ENCODE peak calls at places on chromosome 6, in nine cellular contexts. H, I, Q, X, O, E, F, U and V are unnamed samples.

GRCh38 chr6:34095741-34096140 is 50.1 kb downstream of the GRM4 start:
- DNase-seq in F (no peak), X (no peak), Q (no peak), O (no peak), E (no peak), U (no peak), I (no peak), H (no peak), V (no peak)

GRCh38 chr6:42512498-42513042 is 51.3 kb upstream of the UBR2 start:
- DNase-seq in H (no peak), E (no peak), F (no peak), O (no peak), I (no peak), U (no peak), Q (no peak), X (no peak), V (no peak)

GRCh38 chr6:135932651-135933050 is 81.2 kb downstream of the PDE7B start:
- DNase-seq in U (no peak), Q (no peak), F (no peak), O (no peak), X (no peak), H (no peak), I (no peak), E (no peak), V (no peak)

GRCh38 chr6:157428418-157429202 is 47.6 kb downstream of the ZDHHC14 start:
- DNase-seq in U (no peak), O (no peak), I (no peak), F (no peak), Q (peak), H (no peak), X (no peak), E (no peak), V (no peak)

GRCh38 chr6:4028051-4028450 is 50.9 kb downstream of the FAM217A start:
- DNase-seq in I (no peak), Q (no peak), F (no peak), U (no peak), X (no peak), O (no peak), H (no peak), E (no peak), V (no peak)

GRCh38 chr6:139531148-139531547 is 156.7 kb upstream of the CITED2 start:
- DNase-seq in F (no peak), I (no peak), E (no peak), H (no peak), U (no peak), X (no peak), O (no peak), Q (no peak), V (no peak)

GRCh38 chr6:26597821-26598220 is 1.1 kb downstream of the ABT1 start:
- DNase-seq in E (no peak), X (no peak), I (no peak), U (no peak), O (no peak), H (no peak), Q (no peak), F (no peak), V (no peak)

GRCh38 chr6:53348436-53349208 is at the start of gene ELOVL5:
- DNase-seq in E (peak), Q (peak), X (peak), F (peak), O (peak), H (peak), I (peak), U (peak), V (peak)

GRCh38 chr6:167731216-167731615 is 95.5 kb upstream of the AFDN start:
- DNase-seq in Q (no peak), I (no peak), E (no peak), U (no peak), F (no peak), H (no peak), X (no peak), O (no peak), V (no peak)

GRCh38 chr6:98526465-98526864 is 307.9 kb upstream of the POU3F2 start:
- DNase-seq in X (no peak), U (no peak), H (no peak), O (no peak), Q (no peak), E (no peak), F (no peak), I (no peak), V (no peak)

GRCh38 chr6:43972915-43973304 is 154.3 kb downstream of the MRPL14 start:
- DNase-seq in U (peak), I (peak), E (no peak), H (peak), O (peak), X (no peak), Q (peak), F (peak), V (no peak)

GRCh38 chr6:3159805-3160781 is 2.7 kb upstream of the TUBB2A start:
- DNase-seq in E (no peak), I (no peak), F (no peak), X (no peak), U (peak), H (peak), Q (no peak), O (no peak), V (no peak)

GRCh38 chr6:88208736-88209135 is 42.6 kb upstream of the CNR1 start:
- DNase-seq in H (no peak), Q (no peak), I (no peak), X (no peak), O (no peak), U (no peak), E (no peak), F (no peak), V (no peak)
- TF ChIP-seq CTCF in H (no peak), Q (no peak), I (no peak), X (no peak), O (no peak), U (no peak), E (no peak), F (no peak), V (no peak)

DNA sequence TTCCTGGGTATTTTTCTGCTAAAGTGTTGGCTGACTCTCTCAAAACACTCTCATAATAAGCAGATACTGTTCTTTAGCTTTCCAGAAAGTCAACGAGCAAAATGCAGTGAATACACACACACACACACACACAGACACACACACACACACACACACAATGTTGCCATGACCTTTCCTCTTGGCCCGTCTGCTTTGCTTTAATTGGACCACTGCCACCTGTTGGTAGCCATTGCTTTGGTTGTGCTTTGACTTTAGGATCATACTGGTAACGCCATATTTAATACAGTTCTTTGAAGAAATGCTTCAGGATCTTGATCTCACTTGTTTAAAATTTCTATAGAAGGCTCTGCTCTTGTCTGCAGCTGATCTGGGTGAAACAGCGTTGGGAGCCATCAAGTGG is 4.4 kb downstream of the FIG4 start:
- DNase-seq in I (no peak), F (peak), H (no peak), U (no peak), E (no peak), X (no peak), O (no peak), Q (no peak), V (no peak)
- TF ChIP-seq CTCF in I (no peak), F (peak), H (no peak), U (no peak), E (peak), X (peak), O (no peak), Q (no peak), V (peak)

DNA sequence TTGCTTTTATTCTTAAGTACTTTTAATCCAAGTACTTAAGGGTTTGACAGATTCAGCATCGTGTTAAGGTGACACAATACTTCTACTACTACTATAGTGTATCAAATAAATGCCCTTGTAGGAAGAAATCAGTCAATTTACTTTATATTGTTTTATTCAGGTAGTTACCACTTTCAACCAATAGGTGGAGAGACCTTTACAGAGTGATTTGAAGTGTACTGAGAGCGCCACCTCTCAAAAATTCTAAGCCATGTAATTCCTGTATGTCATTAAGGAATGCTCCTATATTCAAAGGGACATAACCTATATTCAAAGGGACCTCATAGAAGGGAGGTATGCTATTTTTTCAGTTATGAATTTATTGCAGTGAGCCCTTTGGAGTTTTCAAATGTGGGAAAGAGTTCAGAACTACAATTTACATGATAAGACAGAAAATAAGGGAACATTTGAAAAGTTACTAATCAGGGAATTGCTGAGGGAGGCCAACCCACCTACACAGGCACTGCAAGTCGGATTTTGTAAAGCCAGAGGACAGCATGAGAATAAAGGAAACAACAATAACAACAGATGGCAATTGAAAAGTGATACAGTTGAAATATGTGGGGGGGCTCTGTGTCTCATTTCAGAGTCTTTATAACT is 955.6 kb downstream of the TBC1D32 start:
- DNase-seq in H (no peak), F (peak), Q (no peak), U (no peak), X (peak), E (no peak), I (no peak), O (no peak), V (peak)
- TF ChIP-seq CTCF in H (peak), F (peak), Q (peak), U (no peak), X (peak), E (peak), I (no peak), O (peak), V (peak)

GRCh38 chr6:87483929-87484328 is 11.2 kb downstream of the SLC35A1 start:
- DNase-seq in O (peak), H (no peak), F (no peak), X (no peak), Q (peak), E (peak), I (no peak), U (no peak), V (no peak)
- TF ChIP-seq CTCF in O (peak), H (no peak), F (no peak), X (no peak), Q (peak), E (peak), I (no peak), U (no peak), V (peak)

GRCh38 chr6:75301537-75301936 is 16.9 kb upstream of the TMEM30A start:
- DNase-seq in Q (no peak), E (no peak), X (no peak), F (no peak), O (no peak), H (no peak), U (no peak), I (no peak), V (no peak)

GRCh38 chr6:75300206-75300605 is 15.6 kb upstream of the TMEM30A start:
- DNase-seq in U (no peak), I (no peak), E (no peak), O (no peak), F (no peak), Q (no peak), X (no peak), H (no peak), V (no peak)

GRCh38 chr6:75301088-75301487 is 16.5 kb upstream of the TMEM30A start:
- DNase-seq in F (no peak), O (no peak), Q (no peak), U (no peak), X (no peak), H (no peak), I (no peak), E (no peak), V (no peak)

GRCh38 chr6:75292522-75292921 is 7.9 kb upstream of the TMEM30A start:
- DNase-seq in X (no peak), F (no peak), E (no peak), U (no peak), O (no peak), Q (no peak), I (no peak), H (no peak), V (no peak)

DNA sequence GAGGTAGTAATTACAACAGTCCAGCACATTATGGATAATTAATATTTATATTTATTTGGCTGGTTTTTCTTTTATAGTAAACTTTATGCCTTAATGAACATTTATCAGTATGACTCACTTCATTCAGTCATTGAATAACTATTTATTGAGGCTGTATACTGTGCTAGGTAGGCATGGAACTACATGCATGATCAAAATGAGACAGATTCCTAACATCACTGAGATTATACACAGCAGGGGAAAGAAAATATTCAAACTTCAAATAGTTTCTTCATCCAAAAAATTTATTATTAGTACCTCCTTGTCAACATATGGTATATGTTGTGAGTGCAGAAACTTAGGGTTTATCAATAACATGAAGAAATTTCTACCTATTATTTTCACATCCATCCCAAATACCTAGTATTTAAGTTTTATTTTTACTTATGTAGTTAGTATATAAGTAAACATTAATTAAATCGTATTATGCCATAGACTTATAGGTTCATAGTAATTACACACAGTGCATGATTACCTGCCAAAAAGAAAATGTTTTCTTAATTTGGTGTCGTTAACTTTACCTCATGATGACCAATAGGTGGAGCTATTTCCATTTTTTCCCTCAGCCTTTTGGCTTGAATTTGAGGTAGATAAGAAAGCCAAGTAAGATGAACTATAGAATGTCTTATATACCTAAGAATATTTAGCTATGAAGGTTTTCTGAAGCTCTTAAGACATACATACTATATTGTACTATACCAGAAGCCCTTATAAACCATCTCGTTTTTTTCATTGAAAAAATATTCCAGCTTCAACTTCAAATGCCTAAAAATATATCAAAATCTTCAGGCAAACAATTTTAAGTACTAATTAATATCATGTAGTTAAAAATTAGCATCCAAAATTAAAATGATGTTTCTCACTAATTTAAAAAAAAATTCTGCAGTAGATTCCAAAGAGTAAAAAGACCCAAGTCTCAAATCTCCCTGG is 12.5 kb upstream of the TMEM30A start:
- DNase-seq in Q (peak), I (no peak), U (no peak), X (peak), H (no peak), F (peak), O (peak), E (no peak), V (peak)
- TF ChIP-seq CTCF in Q (peak), I (peak), U (no peak), X (peak), H (peak), F (peak), O (peak), E (peak), V (peak)

GRCh38 chr6:132511159-132511835 is 1.6 kb downstream of the STX7 start:
- DNase-seq in Q (no peak), H (no peak), I (no peak), O (no peak), U (peak), E (no peak), F (peak), X (no peak), V (no peak)

GRCh38 chr6:132512638-132513632 is at the start of gene STX7:
- DNase-seq in U (peak), I (peak), O (peak), Q (peak), H (peak), E (peak), X (peak), F (peak), V (peak)

GRCh38 chr6:132513821-132514545 is 1.1 kb upstream of the STX7 start:
- DNase-seq in F (no peak), Q (no peak), H (no peak), O (no peak), U (no peak), I (no peak), E (no peak), X (no peak), V (no peak)

GRCh38 chr6:132511836-132512230 is 1.1 kb downstream of the STX7 start:
- DNase-seq in F (peak), X (no peak), H (no peak), O (no peak), I (no peak), Q (no peak), U (no peak), E (no peak), V (no peak)

DNA sequence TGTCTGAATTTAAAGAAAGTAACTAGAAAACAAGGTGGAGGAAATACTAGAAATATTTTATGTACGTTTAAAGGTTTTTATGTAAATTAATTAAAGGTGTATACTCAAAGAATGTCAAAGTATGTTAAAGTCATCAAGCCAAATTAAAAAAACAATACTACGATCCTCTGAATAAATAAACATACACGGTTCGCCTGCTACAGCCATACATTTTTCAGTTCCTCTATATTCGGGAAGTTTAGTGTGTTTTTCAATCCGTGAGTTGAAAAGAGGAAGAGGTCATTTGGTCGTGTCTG is 626 bp downstream of the STX7 start:
- DNase-seq in F (no peak), I (no peak), O (no peak), U (no peak), H (no peak), Q (no peak), E (no peak), X (no peak), V (no peak)
- TF ChIP-seq CTCF in F (no peak), I (no peak), O (no peak), U (no peak), H (no peak), Q (no peak), E (no peak), X (no peak), V (no peak)

DNA sequence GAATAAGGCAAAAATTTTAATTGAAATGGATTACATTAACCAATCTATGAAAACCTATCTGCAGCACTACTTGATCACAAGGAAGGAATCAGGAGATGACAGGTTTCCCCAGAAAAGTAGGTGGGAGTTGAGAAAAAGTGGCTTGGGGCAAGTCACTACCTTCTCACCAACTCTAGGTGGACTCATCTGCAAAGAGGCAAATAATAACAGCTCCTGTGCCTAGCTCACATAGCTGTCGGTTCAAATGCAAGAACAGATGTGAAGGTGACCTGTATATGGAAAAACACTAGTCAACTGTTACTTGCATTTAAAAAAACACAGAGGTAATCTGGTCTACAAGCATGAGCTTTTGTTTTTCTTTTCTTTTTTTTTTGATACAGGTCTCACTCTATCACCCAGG is 67.2 kb downstream of the POPDC3 start:
- DNase-seq in U (no peak), O (no peak), E (no peak), F (no peak), I (no peak), H (no peak), X (no peak), Q (no peak), V (no peak)
- TF ChIP-seq CTCF in U (no peak), O (no peak), E (peak), F (no peak), I (no peak), H (no peak), X (no peak), Q (peak), V (no peak)

DNA sequence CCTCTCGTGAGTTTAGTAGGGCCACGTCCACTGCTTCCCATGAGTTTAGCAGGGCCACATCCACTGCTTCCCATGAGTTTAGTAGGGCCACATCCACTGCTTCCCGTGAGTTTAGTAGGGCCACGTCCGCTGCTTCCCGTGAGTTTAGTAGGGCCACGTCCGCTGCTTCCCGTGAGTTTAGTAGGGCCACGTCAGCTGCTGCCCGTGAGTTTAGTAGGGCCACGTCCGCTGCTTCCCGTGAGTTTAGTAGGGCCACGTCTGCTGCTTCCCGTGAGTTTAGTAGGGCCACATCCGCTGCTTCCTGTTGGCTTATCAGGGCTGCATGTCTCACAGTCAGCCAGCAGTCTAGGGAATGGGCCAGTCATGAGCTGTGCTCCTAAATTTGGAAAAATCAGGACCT is 113.7 kb upstream of the QKI start:
- DNase-seq in F (no peak), X (no peak), Q (no peak), O (no peak), H (no peak), U (no peak), I (no peak), E (no peak), V (no peak)
- TF ChIP-seq CTCF in F (no peak), X (no peak), Q (no peak), O (no peak), H (no peak), U (no peak), I (no peak), E (no peak), V (no peak)

DNA sequence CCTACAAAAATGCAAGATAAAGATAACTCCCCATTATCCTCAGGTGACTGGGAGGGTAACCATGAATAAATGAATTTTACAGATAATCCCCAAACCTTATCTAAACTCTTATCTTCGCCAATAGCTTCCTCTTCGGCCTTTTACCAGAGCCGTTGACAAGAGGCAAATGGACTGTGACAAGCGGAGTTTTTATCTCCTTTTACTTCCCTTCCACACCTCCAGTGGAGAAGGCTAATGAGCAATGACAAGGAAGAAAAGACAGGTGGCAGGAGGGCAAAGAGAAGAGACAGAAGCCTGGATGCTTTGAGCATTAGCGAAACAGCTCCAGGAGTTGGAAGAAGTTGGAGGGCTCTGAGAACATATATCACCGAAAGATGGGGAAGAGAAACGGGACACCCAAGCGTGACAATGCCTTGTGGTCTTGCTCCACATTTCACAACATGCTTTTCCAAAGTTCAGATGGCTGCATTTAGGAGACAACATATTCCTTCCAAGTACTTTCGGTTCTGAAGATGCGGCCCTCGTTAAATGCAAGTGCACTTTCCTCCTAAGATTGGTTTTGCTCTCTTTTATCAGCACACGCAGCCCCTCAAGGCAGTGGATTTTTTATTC is 69.2 kb downstream of the PRDM1 start:
- DNase-seq in O (no peak), F (no peak), X (no peak), H (no peak), E (no peak), Q (no peak), I (no peak), U (no peak), V (no peak)
- TF ChIP-seq CTCF in O (no peak), F (no peak), X (no peak), H (no peak), E (no peak), Q (no peak), I (no peak), U (no peak), V (no peak)